ENCODE peak calls at places on chromosomes 6 and 20, in six cellular contexts. D is AG04450, W is lower lobe of right lung, K is cardiac fibroblast, U is PC-3, C is COR-L47. S is an unnamed sample.

GRCh38 chr6:127198549-127198948 is 68.1 kb upstream of the RNF146 start:
- DNase-seq in D (no peak), U (no peak), C (no peak), W (no peak), K (peak), S (no peak)

GRCh38 chr20:58001381-58001780 is 227.1 kb downstream of the ANKRD60 start:
- DNase-seq in D (no peak), C (no peak), U (no peak), K (no peak), W (no peak), S (peak)

GRCh38 chr6:68008445-68008844 is 626.6 kb upstream of the ADGRB3 start:
- DNase-seq in D (no peak), K (peak), C (no peak), U (peak), W (no peak), S (no peak)

GRCh38 chr6:170471458-170471857 is 81.6 kb downstream of the PSMB1 start:
- DNase-seq in K (no peak), D (no peak), U (no peak), W (no peak), C (no peak), S (no peak)

GRCh38 chr6:142886431-142887170 is 58.4 kb downstream of the HIVEP2 start:
- DNase-seq in C (no peak), D (no peak), W (no peak), U (peak), K (peak), S (no peak)

GRCh38 chr6:157258878-157259277 is 64.4 kb downstream of the TMEM242 start:
- DNase-seq in C (no peak), D (no peak), W (no peak), K (no peak), U (no peak), S (no peak)

GRCh38 chr6:98832282-98833100 is 1.9 kb upstream of the POU3F2 start:
- DNase-seq in U (peak), K (peak), D (peak), W (no peak), C (peak), S (peak)

GRCh38 chr6:44311767-44312166 is 1.4 kb downstream of the AARS2 start:
- DNase-seq in W (no peak), D (no peak), K (no peak), C (no peak), U (no peak), S (no peak)

GRCh38 chr6:16404456-16404855 is 166.1 kb downstream of the GMPR start:
- DNase-seq in W (no peak), U (no peak), C (no peak), D (no peak), K (no peak), S (no peak)

GRCh38 chr6:106448000-106448426 is 87.5 kb downstream of the CRYBG1 start:
- DNase-seq in K (no peak), W (peak), U (no peak), D (no peak), C (no peak), S (no peak)

GRCh38 chr6:93047033-93047432 is 372.3 kb downstream of the EPHA7 start:
- DNase-seq in K (no peak), D (no peak), C (no peak), U (no peak), W (no peak), S (no peak)

GRCh38 chr6:143279385-143279784 is 171.1 kb downstream of the ADAT2 start:
- DNase-seq in W (no peak), K (peak), C (no peak), U (peak), D (no peak), S (no peak)

S was measured in thoracic aorta.